ENCODE peak calls at places on chromosomes 12 and 14, in four cellular contexts. G is neural progenitor cell, Q is astrocyte of the cerebellum, T is heart left ventricle. U is an unnamed sample.

GRCh38 chr12:27969011-27969900 is 3.3 kb downstream of the PTHLH start:
- DNase-seq in Q (no peak), T (no peak), G (peak), U (no peak)

GRCh38 chr14:72607386-72608125 is 286.3 kb downstream of the DPF3 start:
- DNase-seq in T (no peak), G (no peak), Q (no peak), U (no peak)

GRCh38 chr12:77685112-77685511 is 145.6 kb upstream of the NAV3 start:
- DNase-seq in G (peak), Q (peak), T (peak), U (peak)

GRCh38 chr12:24840046-24840800 is 108.7 kb downstream of the BCAT1 start:
- DNase-seq in T (no peak), G (no peak), Q (no peak), U (no peak)

GRCh38 chr12:110578522-110579238 is 4.4 kb downstream of the PPTC7 start:
- DNase-seq in G (no peak), Q (no peak), T (no peak), U (no peak)

GRCh38 chr14:67665886-67666285 is 8.5 kb downstream of the VTI1B start:
- DNase-seq in Q (no peak), T (no peak), G (no peak), U (no peak)

GRCh38 chr12:50050410-50051280 is 6.8 kb upstream of the ASIC1 start:
- DNase-seq in Q (no peak), T (peak), G (peak), U (no peak)

GRCh38 chr12:77578471-77579262 is 252.0 kb upstream of the NAV3 start:
- DNase-seq in T (no peak), G (no peak), Q (no peak), U (peak)

GRCh38 chr14:76304536-76305473 is 71.1 kb upstream of the ESRRB start:
- DNase-seq in T (no peak), G (no peak), Q (no peak), U (no peak)

GRCh38 chr12:52041695-52042123 is 9.5 kb upstream of the NR4A1 start:
- DNase-seq in Q (no peak), T (peak), G (peak), U (no peak)

GRCh38 chr12:59944177-59944576 is 348.3 kb downstream of the SLC16A7 start:
- DNase-seq in Q (no peak), G (no peak), T (no peak), U (no peak)

GRCh38 chr12:91852646-91853045 is 293.0 kb downstream of the BTG1 start:
- DNase-seq in T (no peak), G (no peak), Q (peak), U (no peak)

GRCh38 chr14:67541448-67542387 is 8.6 kb downstream of the PLEKHH1 start:
- DNase-seq in G (peak), T (no peak), Q (no peak), U (no peak)

GRCh38 chr12:49750027-49750977 is 8.9 kb downstream of the TMBIM6 start:
- DNase-seq in G (peak), T (no peak), Q (no peak), U (no peak)

GRCh38 chr12:82862876-82863649 is 176.4 kb downstream of the TMTC2 start:
- DNase-seq in Q (peak), T (no peak), G (no peak), U (no peak)

GRCh38 chr14:24298892-24299254 is 707 bp downstream of the DHRS1 start:
- DNase-seq in T (no peak), G (no peak), Q (no peak), U (peak)

GRCh38 chr12:128543493-128543892 is 276.5 kb downstream of the TMEM132C start:
- DNase-seq in G (peak), Q (no peak), T (no peak), U (no peak)

GRCh38 chr12:56079729-56080555 is at the start of gene ERBB3:
- DNase-seq in Q (peak), T (peak), G (peak), U (peak)

GRCh38 chr12:37543131-37543965 is 773.2 kb upstream of the ALG10B start:
- DNase-seq in Q (no peak), T (no peak), G (no peak), U (no peak)

GRCh38 chr12:89087149-89087834 is 265.0 kb downstream of the DUSP6 start:
- DNase-seq in G (no peak), T (no peak), Q (no peak), U (no peak)

GRCh38 chr12:10153271-10154144 is 18.4 kb downstream of the OLR1 start:
- DNase-seq in T (peak), G (peak), Q (peak), U (no peak)

GRCh38 chr12:115771065-115771464 is 506.4 kb downstream of the MED13L start:
- DNase-seq in Q (no peak), G (peak), T (no peak), U (no peak)

GRCh38 chr12:68950511-68950910 is 17.5 kb upstream of the CPM start:
- DNase-seq in T (no peak), Q (no peak), G (no peak), U (no peak)

GRCh38 chr12:53781218-53781801 is 29.5 kb upstream of the CISTR start:
- DNase-seq in Q (no peak), T (no peak), G (no peak), U (no peak)

GRCh38 chr14:80425686-80426085 is 214.4 kb upstream of the DIO2 start:
- DNase-seq in Q (peak), G (no peak), T (peak), U (peak)

GRCh38 chr12:121989266-121989950 is 32.3 kb upstream of the BCL7A start:
- DNase-seq in T (no peak), Q (no peak), G (no peak), U (no peak)

GRCh38 chr14:75303415-75303814 is 24.8 kb downstream of the FOS start:
- DNase-seq in Q (no peak), T (peak), G (peak), U (no peak)

GRCh38 chr12:48084066-48084465 is 21.8 kb downstream of the SENP1 start:
- DNase-seq in T (no peak), G (peak), Q (peak), U (no peak)

GRCh38 chr12:116244001-116244400 is 33.5 kb downstream of the MED13L start:
- DNase-seq in Q (no peak), G (no peak), T (no peak), U (peak)

GRCh38 chr14:76644875-76645518 is 116.3 kb upstream of the VASH1 start:
- DNase-seq in G (peak), T (peak), Q (peak), U (no peak)

GRCh38 chr12:124097681-124098080 is 124.7 kb downstream of the ZNF664 start:
- DNase-seq in G (no peak), T (no peak), Q (no peak), U (no peak)
- H3K4me3 ChIP-seq in G (no peak), T (no peak), Q (no peak), U (no peak)

GRCh38 chr14:55756078-55756477 is 176.1 kb downstream of the KTN1 start:
- DNase-seq in G (no peak), Q (no peak), T (no peak), U (no peak)

GRCh38 chr14:55754471-55754870 is 174.5 kb downstream of the KTN1 start:
- DNase-seq in T (no peak), G (no peak), Q (no peak), U (no peak)

GRCh38 chr14:55749946-55750345 is 169.9 kb downstream of the KTN1 start:
- DNase-seq in T (no peak), Q (no peak), G (no peak), U (no peak)

GRCh38 chr14:55754871-55755270 is 174.9 kb downstream of the KTN1 start:
- DNase-seq in T (no peak), Q (no peak), G (no peak), U (no peak)

GRCh38 chr14:55752580-55753365 is 172.8 kb downstream of the KTN1 start:
- DNase-seq in Q (peak), G (peak), T (no peak), U (peak)
- H3K4me3 ChIP-seq in Q (no peak), G (no peak), T (no peak), U (no peak)

GRCh38 chr14:96953443-96953842 is 156.3 kb downstream of the VRK1 start:
- DNase-seq in Q (no peak), G (no peak), T (no peak), U (no peak)
- H3K4me3 ChIP-seq in Q (no peak), G (no peak), T (no peak), U (no peak)

DNA sequence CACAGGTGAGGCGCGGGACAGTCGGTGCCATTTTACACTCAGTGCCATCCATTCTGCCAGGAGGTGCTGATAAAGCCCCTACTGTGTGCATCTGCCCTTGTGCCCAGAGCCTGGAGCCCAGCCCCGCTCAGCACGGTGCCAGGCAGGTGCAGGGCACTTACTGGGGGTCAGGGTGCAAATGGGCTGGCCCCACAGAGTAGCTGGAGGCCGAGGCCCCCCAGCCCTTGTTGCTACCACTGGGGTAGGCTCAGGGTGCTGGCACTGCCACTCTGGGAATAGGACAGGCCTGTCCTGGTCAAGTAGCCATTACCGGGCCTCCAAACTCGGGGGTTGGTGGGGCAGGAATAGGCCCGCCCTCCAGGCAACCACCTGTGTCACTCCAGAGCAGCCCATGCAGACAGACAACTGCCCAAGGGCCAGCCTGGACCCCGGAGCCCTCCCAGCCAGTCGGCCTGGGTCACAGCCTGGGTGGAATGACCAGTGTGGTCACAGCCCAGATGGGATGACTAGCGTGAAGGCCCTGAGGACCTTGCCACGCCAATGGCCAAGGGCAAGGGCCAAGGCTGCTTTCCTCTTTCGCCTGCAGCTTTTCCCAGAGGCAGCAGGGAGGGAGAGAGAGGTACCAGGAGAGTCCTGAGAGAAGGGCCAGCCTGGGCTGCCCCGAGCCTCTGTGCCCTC is 3.0 kb downstream of the INF2 start:
- DNase-seq in G (no peak), T (no peak), Q (no peak), U (no peak)
- H3K4me3 ChIP-seq in G (no peak), T (no peak), Q (no peak), U (no peak)

GRCh38 chr14:36300337-36300736 is 20.1 kb downstream of the MBIP start:
- DNase-seq in G (no peak), T (no peak), Q (no peak), U (no peak)

GRCh38 chr14:36294543-36294942 is 25.9 kb downstream of the MBIP start:
- DNase-seq in T (no peak), G (no peak), Q (no peak), U (no peak)

GRCh38 chr14:36301159-36301558 is 19.3 kb downstream of the MBIP start:
- DNase-seq in Q (no peak), G (no peak), T (no peak), U (no peak)

GRCh38 chr14:36293824-36294223 is 26.6 kb downstream of the MBIP start:
- DNase-seq in T (no peak), G (no peak), Q (peak), U (no peak)

GRCh38 chr14:36295642-36296627 is 24.5 kb downstream of the MBIP start:
- DNase-seq in Q (no peak), G (peak), T (no peak), U (no peak)
- H3K4me3 ChIP-seq in Q (no peak), G (no peak), T (no peak), U (no peak)

GRCh38 chr14:69261761-69262331 is 1.9 kb downstream of the GALNT16 start:
- DNase-seq in G (peak), Q (no peak), T (peak), U (no peak)
- H3K4me3 ChIP-seq in G (peak), Q (no peak), T (peak), U (no peak)

DNA sequence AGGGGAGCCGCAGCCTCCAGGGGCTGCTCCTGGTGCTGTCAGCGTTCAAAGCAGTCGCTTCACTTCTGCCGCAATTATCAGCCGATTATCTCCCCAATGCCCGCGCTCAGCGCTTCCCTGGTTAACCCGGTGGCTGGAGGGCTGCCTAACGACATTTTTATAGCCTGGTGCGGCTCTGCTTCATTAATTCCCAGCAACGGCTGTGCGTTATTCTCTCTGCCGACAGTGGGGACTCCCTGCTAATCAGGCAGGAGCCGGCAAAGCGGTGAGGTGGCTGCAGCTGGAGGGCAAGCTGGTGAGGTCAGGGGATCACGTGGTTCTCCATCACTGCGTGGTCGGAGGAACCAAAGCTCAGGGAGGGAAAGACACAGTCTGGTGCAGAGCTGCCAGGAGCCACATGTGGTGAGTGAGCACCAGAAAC is 62.9 kb downstream of the GLRX5 start:
- DNase-seq in T (no peak), G (peak), Q (no peak), U (no peak)
- H3K4me3 ChIP-seq in T (no peak), G (peak), Q (no peak), U (no peak)

GRCh38 chr12:2692156-2692555 is 102.6 kb upstream of the FKBP4 start:
- DNase-seq in Q (no peak), G (no peak), T (no peak), U (no peak)
- H3K4me3 ChIP-seq in Q (no peak), G (peak), T (no peak), U (no peak)

GRCh38 chr14:23055621-23056256 is 1.6 kb downstream of the CDH24 start:
- DNase-seq in G (no peak), T (peak), Q (no peak), U (no peak)
- H3K4me3 ChIP-seq in G (peak), T (no peak), Q (no peak), U (peak)

GRCh38 chr12:114671321-114671663 is 12.7 kb downstream of the TBX3 start:
- DNase-seq in Q (no peak), G (no peak), T (no peak), U (no peak)
- H3K4me3 ChIP-seq in Q (peak), G (no peak), T (no peak), U (peak)